ENCODE peak calls at places on chromosomes 2 and 18, in five cellular contexts. One of them, this sample, is unnamed.

GRCh38 chr2:26675651-26676255 is 16.8 kb upstream of the KCNK3 start:
- DNase-seq in fibroblast of mammary gland: no peak
- DNase-seq in activated naive CD8-positive, alpha-beta T cell treated with anti-CD3 and anti-CD28 coated beads, Interleukin-2, amount 10 ng/mL, durations not matched to agents 7 days and 5 days: no peak
- DNase-seq in activated CD8-positive, alpha-beta T cell treated with anti-CD3 and anti-CD28 coated beads for 36 hours: no peak
- DNase-seq in lung: no peak
- DNase-seq in this sample: peak; percentile 18

GRCh38 chr18:60506682-60507081 is 134.1 kb upstream of the MC4R start:
- DNase-seq in fibroblast of mammary gland: peak; percentile 51
- DNase-seq in activated naive CD8-positive, alpha-beta T cell treated with anti-CD3 and anti-CD28 coated beads, Interleukin-2, amount 10 ng/mL, durations not matched to agents 7 days and 5 days: no peak
- DNase-seq in activated CD8-positive, alpha-beta T cell treated with anti-CD3 and anti-CD28 coated beads for 36 hours: no peak
- DNase-seq in lung: no peak
- DNase-seq in this sample: no peak

GRCh38 chr18:41771971-41772370 is 183.1 kb upstream of the PIK3C3 start:
- DNase-seq in activated CD8-positive, alpha-beta T cell treated with anti-CD3 and anti-CD28 coated beads for 36 hours: no peak
- DNase-seq in lung: no peak
- DNase-seq in activated naive CD8-positive, alpha-beta T cell treated with anti-CD3 and anti-CD28 coated beads, Interleukin-2, amount 10 ng/mL, durations not matched to agents 7 days and 5 days: no peak
- DNase-seq in fibroblast of mammary gland: peak; percentile 0
- DNase-seq in this sample: no peak

GRCh38 chr2:183665976-183666375 is 541.7 kb downstream of the NUP35 start:
- DNase-seq in fibroblast of mammary gland: peak; percentile 25
- DNase-seq in lung: no peak
- DNase-seq in activated naive CD8-positive, alpha-beta T cell treated with anti-CD3 and anti-CD28 coated beads, Interleukin-2, amount 10 ng/mL, durations not matched to agents 7 days and 5 days: no peak
- DNase-seq in activated CD8-positive, alpha-beta T cell treated with anti-CD3 and anti-CD28 coated beads for 36 hours: no peak
- DNase-seq in this sample: no peak

GRCh38 chr2:64595397-64596160 is 58.1 kb downstream of the SERTAD2 start:
- DNase-seq in activated CD8-positive, alpha-beta T cell treated with anti-CD3 and anti-CD28 coated beads for 36 hours: no peak
- DNase-seq in lung: no peak
- DNase-seq in activated naive CD8-positive, alpha-beta T cell treated with anti-CD3 and anti-CD28 coated beads, Interleukin-2, amount 10 ng/mL, durations not matched to agents 7 days and 5 days: no peak
- DNase-seq in fibroblast of mammary gland: peak; percentile 53
- DNase-seq in this sample: no peak

GRCh38 chr2:198173242-198173641 is 368.8 kb downstream of the PLCL1 start:
- DNase-seq in lung: no peak
- DNase-seq in activated naive CD8-positive, alpha-beta T cell treated with anti-CD3 and anti-CD28 coated beads, Interleukin-2, amount 10 ng/mL, durations not matched to agents 7 days and 5 days: no peak
- DNase-seq in fibroblast of mammary gland: peak; percentile 10
- DNase-seq in activated CD8-positive, alpha-beta T cell treated with anti-CD3 and anti-CD28 coated beads for 36 hours: no peak
- DNase-seq in this sample: no peak

GRCh38 chr2:217402622-217403383 is 542.9 kb upstream of the TNP1 start:
- DNase-seq in activated naive CD8-positive, alpha-beta T cell treated with anti-CD3 and anti-CD28 coated beads, Interleukin-2, amount 10 ng/mL, durations not matched to agents 7 days and 5 days: no peak
- DNase-seq in activated CD8-positive, alpha-beta T cell treated with anti-CD3 and anti-CD28 coated beads for 36 hours: no peak
- DNase-seq in fibroblast of mammary gland: peak; percentile 46
- DNase-seq in lung: no peak
- DNase-seq in this sample: no peak

GRCh38 chr18:74463271-74463670 is 6.2 kb upstream of the DIPK1C start:
- DNase-seq in lung: no peak
- DNase-seq in activated CD8-positive, alpha-beta T cell treated with anti-CD3 and anti-CD28 coated beads for 36 hours: no peak
- DNase-seq in activated naive CD8-positive, alpha-beta T cell treated with anti-CD3 and anti-CD28 coated beads, Interleukin-2, amount 10 ng/mL, durations not matched to agents 7 days and 5 days: no peak
- DNase-seq in fibroblast of mammary gland: no peak
- DNase-seq in this sample: no peak

GRCh38 chr2:104733544-104733943 is 120.4 kb upstream of the POU3F3 start:
- DNase-seq in activated naive CD8-positive, alpha-beta T cell treated with anti-CD3 and anti-CD28 coated beads, Interleukin-2, amount 10 ng/mL, durations not matched to agents 7 days and 5 days: no peak
- DNase-seq in lung: no peak
- DNase-seq in activated CD8-positive, alpha-beta T cell treated with anti-CD3 and anti-CD28 coated beads for 36 hours: peak; percentile 61
- DNase-seq in fibroblast of mammary gland: no peak
- DNase-seq in this sample: no peak

GRCh38 chr18:71865888-71866287 is 678.3 kb downstream of the CBLN2 start:
- DNase-seq in activated naive CD8-positive, alpha-beta T cell treated with anti-CD3 and anti-CD28 coated beads, Interleukin-2, amount 10 ng/mL, durations not matched to agents 7 days and 5 days: no peak
- DNase-seq in activated CD8-positive, alpha-beta T cell treated with anti-CD3 and anti-CD28 coated beads for 36 hours: no peak
- DNase-seq in lung: no peak
- DNase-seq in fibroblast of mammary gland: no peak
- DNase-seq in this sample: no peak

GRCh38 chr2:193076995-193077394 is 882.3 kb upstream of the TMEFF2 start:
- DNase-seq in activated naive CD8-positive, alpha-beta T cell treated with anti-CD3 and anti-CD28 coated beads, Interleukin-2, amount 10 ng/mL, durations not matched to agents 7 days and 5 days: no peak
- DNase-seq in lung: no peak
- DNase-seq in fibroblast of mammary gland: no peak
- DNase-seq in activated CD8-positive, alpha-beta T cell treated with anti-CD3 and anti-CD28 coated beads for 36 hours: no peak
- DNase-seq in this sample: no peak

GRCh38 chr2:11975373-11975772 is 228.9 kb downstream of the LPIN1 start:
- DNase-seq in lung: no peak
- DNase-seq in activated CD8-positive, alpha-beta T cell treated with anti-CD3 and anti-CD28 coated beads for 36 hours: no peak
- DNase-seq in fibroblast of mammary gland: no peak
- DNase-seq in activated naive CD8-positive, alpha-beta T cell treated with anti-CD3 and anti-CD28 coated beads, Interleukin-2, amount 10 ng/mL, durations not matched to agents 7 days and 5 days: no peak
- DNase-seq in this sample: no peak

GRCh38 chr2:176891105-176891504 is 321.5 kb upstream of the HNRNPA3 start:
- DNase-seq in fibroblast of mammary gland: no peak
- DNase-seq in lung: no peak
- DNase-seq in activated naive CD8-positive, alpha-beta T cell treated with anti-CD3 and anti-CD28 coated beads, Interleukin-2, amount 10 ng/mL, durations not matched to agents 7 days and 5 days: no peak
- DNase-seq in activated CD8-positive, alpha-beta T cell treated with anti-CD3 and anti-CD28 coated beads for 36 hours: no peak
- DNase-seq in this sample: no peak

GRCh38 chr2:216619411-216620393 is 13.5 kb upstream of the IGFBP2 start:
- DNase-seq in activated naive CD8-positive, alpha-beta T cell treated with anti-CD3 and anti-CD28 coated beads, Interleukin-2, amount 10 ng/mL, durations not matched to agents 7 days and 5 days: no peak
- DNase-seq in lung: no peak
- DNase-seq in fibroblast of mammary gland: peak; percentile 36
- DNase-seq in activated CD8-positive, alpha-beta T cell treated with anti-CD3 and anti-CD28 coated beads for 36 hours: peak; percentile 59
- DNase-seq in this sample: no peak

GRCh38 chr2:207143474-207144190 is 22.1 kb downstream of the KLF7 start:
- DNase-seq in fibroblast of mammary gland: peak; percentile 73
- DNase-seq in activated CD8-positive, alpha-beta T cell treated with anti-CD3 and anti-CD28 coated beads for 36 hours: peak; percentile 66
- DNase-seq in lung: peak; percentile 46
- DNase-seq in activated naive CD8-positive, alpha-beta T cell treated with anti-CD3 and anti-CD28 coated beads, Interleukin-2, amount 10 ng/mL, durations not matched to agents 7 days and 5 days: peak; percentile 65
- DNase-seq in this sample: peak; percentile 79

GRCh38 chr2:219998099-219998498 is 370.7 kb downstream of the SLC4A3 start:
- DNase-seq in lung: no peak
- DNase-seq in activated naive CD8-positive, alpha-beta T cell treated with anti-CD3 and anti-CD28 coated beads, Interleukin-2, amount 10 ng/mL, durations not matched to agents 7 days and 5 days: no peak
- DNase-seq in fibroblast of mammary gland: peak; percentile 57
- DNase-seq in activated CD8-positive, alpha-beta T cell treated with anti-CD3 and anti-CD28 coated beads for 36 hours: no peak
- DNase-seq in this sample: no peak

GRCh38 chr2:36197192-36197591 is 158.4 kb upstream of the CRIM1 start:
- DNase-seq in activated naive CD8-positive, alpha-beta T cell treated with anti-CD3 and anti-CD28 coated beads, Interleukin-2, amount 10 ng/mL, durations not matched to agents 7 days and 5 days: no peak
- DNase-seq in fibroblast of mammary gland: no peak
- DNase-seq in lung: no peak
- DNase-seq in activated CD8-positive, alpha-beta T cell treated with anti-CD3 and anti-CD28 coated beads for 36 hours: no peak
- DNase-seq in this sample: no peak

GRCh38 chr2:180790891-180791290 is 189.5 kb upstream of the UBE2E3 start:
- DNase-seq in activated naive CD8-positive, alpha-beta T cell treated with anti-CD3 and anti-CD28 coated beads, Interleukin-2, amount 10 ng/mL, durations not matched to agents 7 days and 5 days: no peak
- DNase-seq in fibroblast of mammary gland: peak; percentile 11
- DNase-seq in activated CD8-positive, alpha-beta T cell treated with anti-CD3 and anti-CD28 coated beads for 36 hours: no peak
- DNase-seq in lung: no peak
- DNase-seq in this sample: no peak

GRCh38 chr2:98502556-98503335 is 58.1 kb downstream of the INPP4A start:
- DNase-seq in activated naive CD8-positive, alpha-beta T cell treated with anti-CD3 and anti-CD28 coated beads, Interleukin-2, amount 10 ng/mL, durations not matched to agents 7 days and 5 days: no peak
- DNase-seq in lung: no peak
- DNase-seq in fibroblast of mammary gland: peak; percentile 66
- DNase-seq in activated CD8-positive, alpha-beta T cell treated with anti-CD3 and anti-CD28 coated beads for 36 hours: no peak
- DNase-seq in this sample: peak; percentile 8

GRCh38 chr18:13612111-13612997 is 114.0 kb downstream of the FAM210A start:
- DNase-seq in activated naive CD8-positive, alpha-beta T cell treated with anti-CD3 and anti-CD28 coated beads, Interleukin-2, amount 10 ng/mL, durations not matched to agents 7 days and 5 days: peak; percentile 81
- DNase-seq in lung: no peak
- DNase-seq in fibroblast of mammary gland: no peak
- DNase-seq in activated CD8-positive, alpha-beta T cell treated with anti-CD3 and anti-CD28 coated beads for 36 hours: peak; percentile 94
- DNase-seq in this sample: peak; percentile 97

GRCh38 chr2:28436525-28437051 is 43.9 kb downstream of the FOSL2 start:
- DNase-seq in fibroblast of mammary gland: no peak
- DNase-seq in lung: no peak
- DNase-seq in activated CD8-positive, alpha-beta T cell treated with anti-CD3 and anti-CD28 coated beads for 36 hours: no peak
- DNase-seq in activated naive CD8-positive, alpha-beta T cell treated with anti-CD3 and anti-CD28 coated beads, Interleukin-2, amount 10 ng/mL, durations not matched to agents 7 days and 5 days: no peak
- DNase-seq in this sample: peak; percentile 83

GRCh38 chr2:200165687-200166086 is 140.8 kb upstream of the SPATS2L start:
- DNase-seq in lung: no peak
- DNase-seq in activated naive CD8-positive, alpha-beta T cell treated with anti-CD3 and anti-CD28 coated beads, Interleukin-2, amount 10 ng/mL, durations not matched to agents 7 days and 5 days: no peak
- DNase-seq in fibroblast of mammary gland: no peak
- DNase-seq in activated CD8-positive, alpha-beta T cell treated with anti-CD3 and anti-CD28 coated beads for 36 hours: no peak
- DNase-seq in this sample: no peak

GRCh38 chr2:127081826-127082633 is 24.9 kb downstream of the BIN1 start:
- DNase-seq in activated CD8-positive, alpha-beta T cell treated with anti-CD3 and anti-CD28 coated beads for 36 hours: peak; percentile 92
- DNase-seq in lung: no peak
- DNase-seq in activated naive CD8-positive, alpha-beta T cell treated with anti-CD3 and anti-CD28 coated beads, Interleukin-2, amount 10 ng/mL, durations not matched to agents 7 days and 5 days: peak; percentile 87
- DNase-seq in fibroblast of mammary gland: peak; percentile 66
- DNase-seq in this sample: peak; percentile 88

GRCh38 chr18:61896767-61897166 is 4.0 kb upstream of the RNF152 start:
- DNase-seq in fibroblast of mammary gland: peak; percentile 76
- DNase-seq in activated CD8-positive, alpha-beta T cell treated with anti-CD3 and anti-CD28 coated beads for 36 hours: no peak
- DNase-seq in lung: no peak
- DNase-seq in activated naive CD8-positive, alpha-beta T cell treated with anti-CD3 and anti-CD28 coated beads, Interleukin-2, amount 10 ng/mL, durations not matched to agents 7 days and 5 days: no peak
- DNase-seq in this sample: no peak

GRCh38 chr2:102033028-102033749 is 41.4 kb downstream of the IL1R2 start:
- DNase-seq in fibroblast of mammary gland: peak; percentile 89
- DNase-seq in activated CD8-positive, alpha-beta T cell treated with anti-CD3 and anti-CD28 coated beads for 36 hours: peak; percentile 25
- DNase-seq in lung: peak; percentile 85
- DNase-seq in activated naive CD8-positive, alpha-beta T cell treated with anti-CD3 and anti-CD28 coated beads, Interleukin-2, amount 10 ng/mL, durations not matched to agents 7 days and 5 days: no peak
- DNase-seq in this sample: no peak

GRCh38 chr2:62303818-62304217 is 107.9 kb downstream of the B3GNT2 start:
- DNase-seq in activated naive CD8-positive, alpha-beta T cell treated with anti-CD3 and anti-CD28 coated beads, Interleukin-2, amount 10 ng/mL, durations not matched to agents 7 days and 5 days: no peak
- DNase-seq in activated CD8-positive, alpha-beta T cell treated with anti-CD3 and anti-CD28 coated beads for 36 hours: peak; percentile 37
- DNase-seq in lung: no peak
- DNase-seq in fibroblast of mammary gland: no peak
- DNase-seq in this sample: no peak

GRCh38 chr2:38417745-38418689 is 40.9 kb upstream of the ATL2 start:
- DNase-seq in lung: no peak
- DNase-seq in fibroblast of mammary gland: no peak
- DNase-seq in activated CD8-positive, alpha-beta T cell treated with anti-CD3 and anti-CD28 coated beads for 36 hours: no peak
- DNase-seq in activated naive CD8-positive, alpha-beta T cell treated with anti-CD3 and anti-CD28 coated beads, Interleukin-2, amount 10 ng/mL, durations not matched to agents 7 days and 5 days: no peak
- DNase-seq in this sample: no peak

GRCh38 chr2:104836837-104837236 is 17.1 kb upstream of the POU3F3 start:
- DNase-seq in activated CD8-positive, alpha-beta T cell treated with anti-CD3 and anti-CD28 coated beads for 36 hours: no peak
- DNase-seq in fibroblast of mammary gland: no peak
- DNase-seq in activated naive CD8-positive, alpha-beta T cell treated with anti-CD3 and anti-CD28 coated beads, Interleukin-2, amount 10 ng/mL, durations not matched to agents 7 days and 5 days: no peak
- DNase-seq in lung: no peak
- DNase-seq in this sample: no peak

GRCh38 chr18:57901819-57902600 is 98.9 kb upstream of the ATP8B1 start:
- DNase-seq in activated naive CD8-positive, alpha-beta T cell treated with anti-CD3 and anti-CD28 coated beads, Interleukin-2, amount 10 ng/mL, durations not matched to agents 7 days and 5 days: no peak
- DNase-seq in lung: no peak
- DNase-seq in fibroblast of mammary gland: peak; percentile 75
- DNase-seq in activated CD8-positive, alpha-beta T cell treated with anti-CD3 and anti-CD28 coated beads for 36 hours: no peak
- DNase-seq in this sample: peak; percentile 77

GRCh38 chr2:237474511-237474911 is 12.5 kb upstream of the MLPH start:
- DNase-seq in lung: no peak
- DNase-seq in activated CD8-positive, alpha-beta T cell treated with anti-CD3 and anti-CD28 coated beads for 36 hours: no peak
- DNase-seq in activated naive CD8-positive, alpha-beta T cell treated with anti-CD3 and anti-CD28 coated beads, Interleukin-2, amount 10 ng/mL, durations not matched to agents 7 days and 5 days: no peak
- DNase-seq in fibroblast of mammary gland: peak; percentile 79
- DNase-seq in this sample: no peak

GRCh38 chr2:55099878-55100820 is 49.9 kb upstream of the RTN4 start:
- DNase-seq in activated naive CD8-positive, alpha-beta T cell treated with anti-CD3 and anti-CD28 coated beads, Interleukin-2, amount 10 ng/mL, durations not matched to agents 7 days and 5 days: no peak
- DNase-seq in lung: no peak
- DNase-seq in fibroblast of mammary gland: peak; percentile 85
- DNase-seq in activated CD8-positive, alpha-beta T cell treated with anti-CD3 and anti-CD28 coated beads for 36 hours: no peak
- DNase-seq in this sample: no peak

GRCh38 chr18:65768379-65768778 is 17.6 kb downstream of the CDH7 start:
- DNase-seq in lung: no peak
- DNase-seq in activated CD8-positive, alpha-beta T cell treated with anti-CD3 and anti-CD28 coated beads for 36 hours: no peak
- DNase-seq in fibroblast of mammary gland: no peak
- DNase-seq in activated naive CD8-positive, alpha-beta T cell treated with anti-CD3 and anti-CD28 coated beads, Interleukin-2, amount 10 ng/mL, durations not matched to agents 7 days and 5 days: no peak
- DNase-seq in this sample: no peak

GRCh38 chr2:46471-47345 is at the start of gene FAM110C:
- DNase-seq in activated naive CD8-positive, alpha-beta T cell treated with anti-CD3 and anti-CD28 coated beads, Interleukin-2, amount 10 ng/mL, durations not matched to agents 7 days and 5 days: peak; percentile 55
- DNase-seq in fibroblast of mammary gland: peak; percentile 1
- DNase-seq in activated CD8-positive, alpha-beta T cell treated with anti-CD3 and anti-CD28 coated beads for 36 hours: peak; percentile 50
- DNase-seq in lung: peak; percentile 71
- DNase-seq in this sample: peak; percentile 90

GRCh38 chr2:183078163-183078466 is 432 bp upstream of the DUSP19 start:
- DNase-seq in activated CD8-positive, alpha-beta T cell treated with anti-CD3 and anti-CD28 coated beads for 36 hours: no peak
- DNase-seq in fibroblast of mammary gland: no peak
- DNase-seq in lung: peak; percentile 44
- DNase-seq in activated naive CD8-positive, alpha-beta T cell treated with anti-CD3 and anti-CD28 coated beads, Interleukin-2, amount 10 ng/mL, durations not matched to agents 7 days and 5 days: peak; percentile 33
- DNase-seq in this sample: peak; percentile 27

GRCh38 chr2:20348542-20348941 is 2.1 kb downstream of the PUM2 start:
- DNase-seq in lung: no peak
- DNase-seq in activated naive CD8-positive, alpha-beta T cell treated with anti-CD3 and anti-CD28 coated beads, Interleukin-2, amount 10 ng/mL, durations not matched to agents 7 days and 5 days: no peak
- DNase-seq in activated CD8-positive, alpha-beta T cell treated with anti-CD3 and anti-CD28 coated beads for 36 hours: peak; percentile 26
- DNase-seq in fibroblast of mammary gland: no peak
- DNase-seq in this sample: no peak

GRCh38 chr2:33476100-33476792 is at the start of gene RASGRP3:
- DNase-seq in activated CD8-positive, alpha-beta T cell treated with anti-CD3 and anti-CD28 coated beads for 36 hours: peak; percentile 81
- DNase-seq in activated naive CD8-positive, alpha-beta T cell treated with anti-CD3 and anti-CD28 coated beads, Interleukin-2, amount 10 ng/mL, durations not matched to agents 7 days and 5 days: peak; percentile 70
- DNase-seq in lung: peak; percentile 77
- DNase-seq in fibroblast of mammary gland: peak; percentile 96
- DNase-seq in this sample: peak; percentile 88

GRCh38 chr2:46923011-46923669 is 7.5 kb upstream of the MCFD2 start:
- DNase-seq in lung: no peak
- DNase-seq in activated CD8-positive, alpha-beta T cell treated with anti-CD3 and anti-CD28 coated beads for 36 hours: no peak
- DNase-seq in activated naive CD8-positive, alpha-beta T cell treated with anti-CD3 and anti-CD28 coated beads, Interleukin-2, amount 10 ng/mL, durations not matched to agents 7 days and 5 days: no peak
- DNase-seq in fibroblast of mammary gland: peak; percentile 68
- DNase-seq in this sample: no peak

GRCh38 chr18:55503167-55503820 is 84.7 kb downstream of the TCF4 start:
- DNase-seq in activated CD8-positive, alpha-beta T cell treated with anti-CD3 and anti-CD28 coated beads for 36 hours: no peak
- DNase-seq in lung: no peak
- DNase-seq in activated naive CD8-positive, alpha-beta T cell treated with anti-CD3 and anti-CD28 coated beads, Interleukin-2, amount 10 ng/mL, durations not matched to agents 7 days and 5 days: no peak
- DNase-seq in fibroblast of mammary gland: no peak
- DNase-seq in this sample: no peak

This sample was measured in Peyer's patch.